ENCODE peak calls at places on chromosomes 3 and 15, in nine cellular contexts. One of them, this sample, is unnamed.

GRCh38 chr3:106628407-106628806 is 748.8 kb upstream of the CCDC54 start:
- DNase-seq in MM.1S: no peak
- DNase-seq in K562: no peak
- DNase-seq in HCT116: no peak
- DNase-seq in mesendoderm: no peak
- DNase-seq in fibroblast of lung: peak; percentile 61
- DNase-seq in IMR-90: peak; percentile 78
- DNase-seq in colonic mucosa: no peak
- DNase-seq in neuronal stem cell: no peak
- DNase-seq in this sample: peak; percentile 13

GRCh38 chr3:53913401-53913800 is 21.7 kb upstream of the SELENOK start:
- DNase-seq in neuronal stem cell: no peak
- DNase-seq in HCT116: no peak
- DNase-seq in IMR-90: no peak
- DNase-seq in fibroblast of lung: no peak
- DNase-seq in colonic mucosa: no peak
- DNase-seq in K562: no peak
- DNase-seq in MM.1S: no peak
- DNase-seq in mesendoderm: peak; percentile 6
- DNase-seq in this sample: no peak

GRCh38 chr3:9757427-9757826 is 7.7 kb downstream of the OGG1 start:
- DNase-seq in K562: no peak
- DNase-seq in IMR-90: no peak
- DNase-seq in mesendoderm: no peak
- DNase-seq in neuronal stem cell: no peak
- DNase-seq in colonic mucosa: no peak
- DNase-seq in MM.1S: no peak
- DNase-seq in HCT116: no peak
- DNase-seq in fibroblast of lung: no peak
- DNase-seq in this sample: no peak

GRCh38 chr3:60555704-60556340 is 695.4 kb downstream of the FHIT start:
- DNase-seq in colonic mucosa: no peak
- DNase-seq in K562: no peak
- DNase-seq in mesendoderm: peak; percentile 65
- DNase-seq in neuronal stem cell: peak; percentile 58
- DNase-seq in HCT116: no peak
- DNase-seq in IMR-90: peak; percentile 74
- DNase-seq in fibroblast of lung: peak; percentile 14
- DNase-seq in MM.1S: peak; percentile 50
- DNase-seq in this sample: no peak

GRCh38 chr15:52651868-52652267 is 27.3 kb downstream of the ATOSA start:
- DNase-seq in MM.1S: peak; percentile 3
- DNase-seq in K562: peak; percentile 69
- DNase-seq in neuronal stem cell: peak; percentile 61
- DNase-seq in mesendoderm: peak; percentile 82
- DNase-seq in fibroblast of lung: peak; percentile 93
- DNase-seq in HCT116: peak; percentile 32
- DNase-seq in colonic mucosa: peak; percentile 68
- DNase-seq in IMR-90: peak; percentile 98
- DNase-seq in this sample: peak; percentile 79

GRCh38 chr3:18649666-18650363 is 224.7 kb upstream of the SATB1 start:
- DNase-seq in neuronal stem cell: no peak
- DNase-seq in K562: no peak
- DNase-seq in fibroblast of lung: no peak
- DNase-seq in colonic mucosa: no peak
- DNase-seq in IMR-90: no peak
- DNase-seq in HCT116: no peak
- DNase-seq in mesendoderm: no peak
- DNase-seq in MM.1S: no peak
- DNase-seq in this sample: no peak

GRCh38 chr15:78077860-78078187 is 313 bp upstream of the TBC1D2B start:
- DNase-seq in IMR-90: no peak
- DNase-seq in neuronal stem cell: no peak
- DNase-seq in K562: no peak
- DNase-seq in MM.1S: no peak
- DNase-seq in mesendoderm: no peak
- DNase-seq in colonic mucosa: no peak
- DNase-seq in fibroblast of lung: peak; percentile 40
- DNase-seq in HCT116: no peak
- DNase-seq in this sample: no peak

GRCh38 chr3:98733055-98733777 is 29.9 kb upstream of the ST3GAL6 start:
- DNase-seq in colonic mucosa: peak; percentile 23
- DNase-seq in IMR-90: no peak
- DNase-seq in neuronal stem cell: peak; percentile 48
- DNase-seq in mesendoderm: peak; percentile 66
- DNase-seq in MM.1S: peak; percentile 21
- DNase-seq in fibroblast of lung: peak; percentile 30
- DNase-seq in K562: no peak
- DNase-seq in HCT116: no peak
- DNase-seq in this sample: peak; percentile 74

GRCh38 chr15:70777156-70777926 is 14.0 kb upstream of the UACA start:
- DNase-seq in HCT116: no peak
- DNase-seq in K562: no peak
- DNase-seq in colonic mucosa: no peak
- DNase-seq in mesendoderm: no peak
- DNase-seq in fibroblast of lung: no peak
- DNase-seq in neuronal stem cell: no peak
- DNase-seq in IMR-90: no peak
- DNase-seq in MM.1S: no peak
- DNase-seq in this sample: no peak

GRCh38 chr3:172355836-172356235 is 92.4 kb downstream of the GHSR start:
- DNase-seq in IMR-90: peak; percentile 98
- DNase-seq in mesendoderm: no peak
- DNase-seq in HCT116: peak; percentile 27
- DNase-seq in fibroblast of lung: peak; percentile 94
- DNase-seq in K562: no peak
- DNase-seq in MM.1S: no peak
- DNase-seq in neuronal stem cell: no peak
- DNase-seq in colonic mucosa: peak; percentile 34
- DNase-seq in this sample: no peak

DNA sequence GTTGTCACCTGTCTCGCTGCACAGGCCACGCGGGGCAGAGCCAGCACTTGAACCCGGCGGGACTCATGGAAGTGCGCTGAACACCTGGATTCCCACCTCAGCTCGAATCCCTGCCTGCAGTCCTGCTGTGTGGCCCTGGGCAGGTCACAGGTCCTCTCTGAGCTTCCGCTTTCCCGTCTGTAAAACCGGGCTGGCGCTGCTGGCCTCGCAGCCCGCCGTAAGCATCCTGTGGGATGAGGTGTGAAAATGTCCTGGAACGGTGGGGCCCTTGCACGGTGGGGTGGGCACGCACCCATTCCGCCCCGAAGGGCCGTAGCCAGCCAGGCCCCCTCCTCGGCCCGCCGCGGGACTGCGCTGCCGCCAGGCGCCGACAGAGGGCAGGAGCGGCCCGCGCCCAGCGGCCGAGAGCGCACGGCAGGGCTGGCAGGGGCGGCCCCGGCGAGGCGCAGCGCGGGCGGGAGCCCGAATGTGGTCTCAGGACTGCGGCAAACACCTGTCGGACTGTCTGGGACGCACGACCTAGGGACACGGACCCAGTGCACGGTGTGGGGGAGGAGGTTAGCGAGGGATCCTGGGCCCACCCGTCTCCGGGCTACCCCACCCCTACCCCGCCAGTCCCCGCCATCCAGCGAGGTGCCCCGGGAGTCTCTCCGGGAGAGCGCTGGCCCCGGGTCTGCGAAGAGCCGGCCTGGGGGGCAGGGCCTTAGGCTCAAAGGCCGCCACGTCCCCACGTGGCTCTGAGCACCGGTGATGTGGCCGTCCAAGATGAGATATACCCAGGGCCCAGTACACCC is 40.4 kb downstream of the DNAJB8 start:
- DNase-seq in mesendoderm: peak; percentile 55
- DNase-seq in colonic mucosa: peak; percentile 32
- DNase-seq in MM.1S: peak; percentile 41
- DNase-seq in IMR-90: no peak
- DNase-seq in fibroblast of lung: no peak
- DNase-seq in HCT116: no peak
- DNase-seq in K562: peak; percentile 83
- DNase-seq in neuronal stem cell: peak; percentile 60
- DNase-seq in this sample: no peak
- H3K9ac ChIP-seq in mesendoderm: no peak overlapping the region
- H3K9ac ChIP-seq in colonic mucosa: no peak overlapping the region
- H3K9ac ChIP-seq in MM.1S: no peak overlapping the region
- H3K9ac ChIP-seq in IMR-90: peak overlapping the region; percentile 38
- H3K9ac ChIP-seq in fibroblast of lung: no peak overlapping the region
- H3K9ac ChIP-seq in HCT116: peak overlapping the region; percentile 46
- H3K9ac ChIP-seq in K562: peak overlapping the region; percentile 90
- H3K9ac ChIP-seq in neuronal stem cell: peak overlapping the region; percentile 64
- H3K9ac ChIP-seq in this sample: no peak overlapping the region

GRCh38 chr3:70829101-70829500 is 516.7 kb upstream of the MDFIC2 start:
- DNase-seq in K562: no peak
- DNase-seq in HCT116: no peak
- DNase-seq in fibroblast of lung: peak; percentile 69
- DNase-seq in neuronal stem cell: no peak
- DNase-seq in MM.1S: no peak
- DNase-seq in IMR-90: peak; percentile 88
- DNase-seq in colonic mucosa: no peak
- DNase-seq in mesendoderm: no peak
- DNase-seq in this sample: no peak

GRCh38 chr3:70833510-70833835 is 521.0 kb upstream of the MDFIC2 start:
- DNase-seq in mesendoderm: no peak
- DNase-seq in K562: no peak
- DNase-seq in IMR-90: no peak
- DNase-seq in MM.1S: peak; percentile 15
- DNase-seq in neuronal stem cell: no peak
- DNase-seq in HCT116: no peak
- DNase-seq in fibroblast of lung: no peak
- DNase-seq in colonic mucosa: no peak
- DNase-seq in this sample: no peak

GRCh38 chr3:70832811-70833509 is 520.5 kb upstream of the MDFIC2 start:
- DNase-seq in neuronal stem cell: no peak
- DNase-seq in MM.1S: no peak
- DNase-seq in mesendoderm: no peak
- DNase-seq in K562: no peak
- DNase-seq in fibroblast of lung: peak; percentile 51
- DNase-seq in IMR-90: peak; percentile 52
- DNase-seq in HCT116: no peak
- DNase-seq in colonic mucosa: no peak
- DNase-seq in this sample: no peak

GRCh38 chr3:70832035-70832795 is 519.8 kb upstream of the MDFIC2 start:
- DNase-seq in colonic mucosa: no peak
- DNase-seq in IMR-90: peak; percentile 86
- DNase-seq in neuronal stem cell: no peak
- DNase-seq in MM.1S: no peak
- DNase-seq in HCT116: no peak
- DNase-seq in K562: no peak
- DNase-seq in fibroblast of lung: peak; percentile 91
- DNase-seq in mesendoderm: no peak
- DNase-seq in this sample: no peak
- H3K4me3 ChIP-seq in colonic mucosa: no peak overlapping the region
- H3K4me3 ChIP-seq in IMR-90: no peak overlapping the region
- H3K4me3 ChIP-seq in neuronal stem cell: no peak overlapping the region
- H3K4me3 ChIP-seq in MM.1S: no peak overlapping the region
- H3K4me3 ChIP-seq in HCT116: no peak overlapping the region
- H3K4me3 ChIP-seq in K562: no peak overlapping the region
- H3K4me3 ChIP-seq in fibroblast of lung: no peak overlapping the region
- H3K4me3 ChIP-seq in mesendoderm: no peak overlapping the region
- H3K4me3 ChIP-seq in this sample: no peak overlapping the region

DNA sequence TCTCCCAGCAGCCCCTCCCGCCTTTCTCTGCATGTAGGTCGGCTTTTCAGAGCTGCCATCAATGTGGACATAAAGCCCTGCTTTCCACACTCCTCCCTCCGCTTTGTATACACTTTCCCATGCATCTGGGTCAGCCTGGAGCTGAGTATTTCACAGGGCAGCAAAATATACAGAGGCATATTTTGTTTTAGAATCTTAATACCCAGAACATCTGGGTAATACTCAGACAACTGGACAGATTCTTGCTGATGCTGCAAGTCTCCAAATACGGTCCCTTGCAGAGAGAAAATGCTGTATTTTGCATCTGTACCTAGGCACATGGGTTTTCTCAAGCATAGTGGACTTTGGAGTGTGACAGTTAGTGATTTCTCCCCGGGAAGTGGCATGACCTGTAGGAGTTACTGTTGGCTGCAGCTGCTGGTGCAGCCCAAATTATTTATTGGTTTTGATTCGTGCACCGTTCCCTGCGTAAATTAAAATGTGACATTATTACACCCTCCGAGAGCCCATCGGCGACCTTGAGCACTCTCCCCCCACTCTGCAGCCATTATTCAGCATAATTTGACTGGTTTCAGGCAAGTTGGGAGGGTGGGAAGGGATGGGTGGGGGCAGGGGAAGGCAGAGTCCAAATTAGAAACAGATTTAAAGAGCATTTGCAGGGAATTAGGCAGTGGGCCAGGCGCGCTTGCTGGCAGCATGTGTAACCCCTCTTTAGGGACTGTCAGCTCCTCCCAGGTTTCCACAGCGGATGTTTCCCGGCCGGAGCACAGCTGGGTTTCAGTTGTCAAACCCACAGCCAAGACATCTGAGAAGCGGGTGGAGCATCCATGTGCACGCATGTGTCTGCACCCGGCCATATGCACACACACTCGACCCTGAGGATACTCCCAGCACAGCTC is 100.8 kb downstream of the CPN2 start:
- DNase-seq in K562: no peak
- DNase-seq in HCT116: no peak
- DNase-seq in fibroblast of lung: peak; percentile 88
- DNase-seq in IMR-90: peak; percentile 25
- DNase-seq in mesendoderm: no peak
- DNase-seq in MM.1S: no peak
- DNase-seq in colonic mucosa: peak; percentile 75
- DNase-seq in neuronal stem cell: no peak
- DNase-seq in this sample: no peak
- H3K9ac ChIP-seq in K562: peak overlapping the region; percentile 45
- H3K9ac ChIP-seq in HCT116: no peak overlapping the region
- H3K9ac ChIP-seq in fibroblast of lung: no peak overlapping the region
- H3K9ac ChIP-seq in IMR-90: no peak overlapping the region
- H3K9ac ChIP-seq in mesendoderm: no peak overlapping the region
- H3K9ac ChIP-seq in MM.1S: no peak overlapping the region
- H3K9ac ChIP-seq in colonic mucosa: no peak overlapping the region
- H3K9ac ChIP-seq in neuronal stem cell: no peak overlapping the region
- H3K9ac ChIP-seq in this sample: peak overlapping the region; percentile 5

DNA sequence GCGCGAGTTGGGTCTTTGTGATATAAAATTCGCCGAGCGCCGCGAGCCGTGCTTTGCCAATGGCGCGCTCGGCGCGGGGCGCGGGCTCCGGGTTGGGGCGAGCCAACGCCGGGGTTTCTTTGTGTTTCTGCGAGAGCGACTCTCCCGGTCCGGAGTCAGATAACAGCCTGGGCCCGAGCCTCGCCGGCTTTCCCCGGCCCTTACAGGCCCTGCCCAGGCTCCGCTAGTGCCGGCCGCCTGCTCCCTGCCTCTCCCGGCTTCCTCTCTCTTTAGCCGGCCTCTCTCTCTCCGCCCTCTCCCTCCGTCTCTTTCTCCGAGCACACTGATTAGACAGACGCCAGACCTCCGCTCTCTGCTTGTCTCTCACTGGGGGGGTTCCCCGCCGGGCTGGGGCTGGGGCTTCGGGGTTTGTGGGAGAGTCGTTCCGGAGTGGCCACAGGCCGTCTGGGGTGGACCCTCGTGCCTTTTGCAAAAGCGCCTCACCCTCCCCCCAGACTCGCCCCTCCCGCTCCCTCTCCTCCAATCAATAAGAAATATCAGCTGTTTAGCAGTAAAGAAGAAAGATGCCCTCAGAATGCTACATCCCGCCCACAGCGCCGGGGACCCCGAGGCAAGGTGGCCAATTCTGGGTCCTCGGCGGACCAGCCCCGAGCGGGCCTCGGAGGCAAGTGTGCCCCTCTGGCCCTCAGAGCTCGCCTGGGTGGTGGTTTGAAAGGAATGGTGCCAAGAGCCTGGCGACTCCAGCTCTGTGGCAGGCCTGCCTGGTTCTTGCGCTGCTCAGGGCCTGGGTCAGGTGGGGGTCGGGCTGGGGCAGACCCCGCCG is 2.9 kb downstream of the NR2F2 start:
- DNase-seq in fibroblast of lung: peak; percentile 75
- DNase-seq in mesendoderm: peak; percentile 82
- DNase-seq in colonic mucosa: peak; percentile 39
- DNase-seq in MM.1S: no peak
- DNase-seq in IMR-90: no peak
- DNase-seq in K562: no peak
- DNase-seq in HCT116: no peak
- DNase-seq in neuronal stem cell: peak; percentile 26
- DNase-seq in this sample: no peak
- H3K4me3 ChIP-seq in fibroblast of lung: peak overlapping the region; percentile 96
- H3K4me3 ChIP-seq in mesendoderm: no peak overlapping the region
- H3K4me3 ChIP-seq in colonic mucosa: peak overlapping the region; percentile 50
- H3K4me3 ChIP-seq in MM.1S: no peak overlapping the region
- H3K4me3 ChIP-seq in IMR-90: peak overlapping the region; percentile 84
- H3K4me3 ChIP-seq in K562: peak overlapping the region; percentile 71
- H3K4me3 ChIP-seq in HCT116: peak overlapping the region; percentile 86
- H3K4me3 ChIP-seq in neuronal stem cell: peak overlapping the region; percentile 81
- H3K4me3 ChIP-seq in this sample: no peak overlapping the region

This sample was measured in DND-41.